ENCODE peak calls at places on chromosomes 3 and 15, in seven cellular contexts. L is body of pancreas; O is psoas muscle; B is uterus; D is astrocyte of the spinal cord; T is CD4-positive, CD25-positive, alpha-beta regulatory T cell; U is PC-9. A is an unnamed sample.

GRCh38 chr15:73632670-73633058 is 525 bp downstream of the NPTN start:
- DNase-seq in O (no peak), B (peak), D (no peak), L (no peak), T (peak), U (no peak), A (no peak)

GRCh38 chr3:135924506-135924905 is 41.0 kb upstream of the PPP2R3A start:
- DNase-seq in U (no peak), L (no peak), T (no peak), D (no peak), B (no peak), O (no peak), A (no peak)

GRCh38 chr15:87826119-87826730 is 430.3 kb downstream of the NTRK3 start:
- DNase-seq in U (no peak), B (no peak), D (no peak), T (no peak), O (no peak), L (no peak), A (no peak)

GRCh38 chr15:95142441-95142840 is 911.1 kb downstream of the MCTP2 start:
- DNase-seq in U (no peak), T (no peak), L (no peak), O (no peak), D (no peak), B (no peak), A (no peak)

GRCh38 chr15:48766196-48766595 is 44.7 kb downstream of the CEP152 start:
- DNase-seq in U (no peak), T (no peak), B (no peak), D (peak), O (no peak), L (peak), A (no peak)

GRCh38 chr3:101926594-101927105 is 77.3 kb downstream of the NFKBIZ start:
- DNase-seq in L (no peak), D (peak), B (no peak), U (no peak), O (no peak), T (no peak), A (no peak)

GRCh38 chr3:153443961-153444360 is 281.9 kb downstream of the RAP2B start:
- DNase-seq in L (no peak), O (no peak), D (no peak), B (no peak), T (peak), U (no peak), A (no peak)

GRCh38 chr15:100457201-100457600 is 71.5 kb downstream of the CERS3 start:
- DNase-seq in O (no peak), U (no peak), T (no peak), B (no peak), L (no peak), D (peak), A (no peak)

GRCh38 chr3:155744091-155744625 is 713 bp downstream of the PLCH1 start:
- DNase-seq in O (peak), B (no peak), U (peak), L (peak), D (peak), T (peak), A (peak)

GRCh38 chr3:182739619-182740018 is 53.7 kb upstream of the ATP11B start:
- DNase-seq in T (no peak), U (peak), D (peak), L (no peak), B (no peak), O (no peak), A (no peak)

GRCh38 chr3:144053121-144053520 is 81.5 kb downstream of the DIPK2A start:
- DNase-seq in L (no peak), T (no peak), O (no peak), B (no peak), D (peak), U (no peak), A (no peak)

GRCh38 chr3:58521917-58522680 is 14.9 kb downstream of the ACOX2 start:
- DNase-seq in O (no peak), T (no peak), U (no peak), B (no peak), L (no peak), D (no peak), A (no peak)

GRCh38 chr3:124859025-124859424 is 28.1 kb downstream of the ITGB5 start:
- DNase-seq in L (peak), O (no peak), U (no peak), D (peak), B (peak), T (no peak), A (no peak)

GRCh38 chr3:80677796-80678195 is 910.0 kb upstream of the ROBO1 start:
- DNase-seq in D (peak), U (no peak), B (no peak), T (no peak), O (no peak), L (no peak), A (no peak)

GRCh38 chr15:81375461-81375860 is 1.4 kb upstream of the TMC3 start:
- DNase-seq in U (no peak), L (no peak), T (no peak), D (no peak), O (no peak), B (no peak), A (no peak)

GRCh38 chr3:196322-197153 is at the start of gene CHL1:
- DNase-seq in T (no peak), U (no peak), O (no peak), L (peak), B (no peak), D (no peak), A (peak)

GRCh38 chr15:31740203-31740602 is 290.1 kb upstream of the CHRNA7 start:
- DNase-seq in B (no peak), T (no peak), U (no peak), D (no peak), O (no peak), L (no peak), A (no peak)

GRCh38 chr3:35900079-35900478 is 260.8 kb downstream of the ARPP21 start:
- DNase-seq in D (no peak), T (no peak), B (no peak), U (no peak), O (no peak), L (no peak), A (no peak)

GRCh38 chr3:177574232-177574856 is 377.1 kb upstream of the TBL1XR1 start:
- DNase-seq in L (peak), U (no peak), T (no peak), B (no peak), D (peak), O (no peak), A (no peak)

GRCh38 chr15:81400640-81401236 is 26.7 kb upstream of the TMC3 start:
- DNase-seq in O (no peak), B (no peak), U (no peak), D (peak), T (peak), L (no peak), A (no peak)

GRCh38 chr15:94327356-94327936 is 96.1 kb downstream of the MCTP2 start:
- DNase-seq in T (peak), U (peak), B (no peak), O (no peak), L (no peak), D (peak), A (no peak)

GRCh38 chr3:127206154-127206553 is 13.2 kb downstream of the PRR23E start:
- DNase-seq in O (no peak), D (no peak), B (no peak), T (no peak), U (no peak), L (no peak), A (no peak)

GRCh38 chr3:57983734-57984518 is 24.3 kb upstream of the FLNB start:
- DNase-seq in T (peak), B (peak), U (peak), D (peak), L (peak), O (peak), A (peak)

GRCh38 chr15:91853968-91854943 is 748 bp downstream of the SLCO3A1 start:
- DNase-seq in O (peak), L (peak), B (peak), T (peak), D (peak), U (peak), A (peak)

GRCh38 chr15:100615801-100616200 is 13.4 kb downstream of the ASB7 start:
- DNase-seq in U (no peak), B (no peak), D (no peak), L (no peak), T (no peak), O (no peak), A (no peak)

GRCh38 chr3:65479967-65480366 is 558.8 kb downstream of the MAGI1 start:
- DNase-seq in U (no peak), B (no peak), L (no peak), O (no peak), D (peak), T (no peak), A (no peak)

GRCh38 chr3:10655131-10655530 is 149.7 kb upstream of the ATP2B2 start:
- DNase-seq in T (no peak), U (no peak), D (no peak), L (no peak), O (no peak), B (no peak), A (no peak)

GRCh38 chr15:48459571-48460461 is 128.6 kb downstream of the DUT start:
- DNase-seq in L (no peak), D (peak), U (no peak), B (no peak), O (no peak), T (no peak), A (no peak)

GRCh38 chr3:156530969-156531368 is 23.9 kb downstream of the SSR3 start:
- DNase-seq in U (no peak), T (no peak), D (no peak), O (no peak), L (no peak), B (no peak), A (no peak)

GRCh38 chr3:132135628-132136333 is 101.0 kb upstream of the CPNE4 start:
- DNase-seq in T (no peak), L (no peak), B (no peak), O (no peak), D (peak), U (peak), A (no peak)

DNA sequence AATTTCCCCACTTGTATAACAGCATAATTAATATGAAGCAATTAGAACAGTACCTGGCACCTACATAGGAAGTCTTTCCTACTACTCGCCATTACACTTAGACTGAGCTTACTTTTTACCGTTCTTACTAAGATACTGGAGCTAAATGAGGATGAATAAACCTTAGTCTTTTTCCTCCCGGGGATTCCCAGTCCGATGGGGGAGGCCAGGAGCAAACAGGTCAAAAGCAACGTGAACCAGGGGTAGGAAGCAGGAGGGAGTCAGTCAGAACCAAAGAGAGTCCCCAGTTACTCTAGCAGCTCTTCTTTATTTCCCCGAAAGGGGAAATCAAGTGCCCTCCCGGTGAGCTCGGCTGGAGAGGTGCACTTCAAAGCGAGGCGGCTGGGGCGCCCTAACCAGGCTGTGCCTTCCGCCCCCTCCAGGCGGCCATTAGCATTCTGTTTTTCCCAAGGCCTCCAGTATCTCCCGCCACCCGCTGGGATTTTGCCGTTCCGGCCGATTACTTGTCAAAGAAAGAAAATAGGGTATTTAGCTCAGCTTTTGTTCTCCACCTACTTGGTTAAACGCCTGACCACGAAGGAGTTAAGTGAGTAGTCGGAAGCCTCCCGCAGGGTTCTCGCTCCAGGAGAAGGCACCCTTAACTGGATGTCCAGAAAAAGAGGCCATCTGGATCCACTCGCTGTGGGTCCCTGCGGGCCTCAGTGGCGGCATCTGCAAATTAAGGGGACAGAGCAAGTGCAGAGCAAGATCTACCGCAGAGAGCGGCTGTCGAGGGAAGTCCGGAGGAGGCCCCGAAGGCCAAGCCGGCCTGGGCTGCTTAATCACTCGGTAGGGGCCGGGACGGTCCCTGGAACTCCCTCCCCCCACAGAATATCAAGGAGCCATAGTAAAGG is 6.3 kb upstream of the EOMES start:
- DNase-seq in D (no peak), B (no peak), L (peak), U (no peak), T (peak), O (no peak), A (no peak)
- H3K4me3 ChIP-seq in D (no peak), B (no peak), L (no peak), U (no peak), T (peak), O (no peak), A (peak)

DNA sequence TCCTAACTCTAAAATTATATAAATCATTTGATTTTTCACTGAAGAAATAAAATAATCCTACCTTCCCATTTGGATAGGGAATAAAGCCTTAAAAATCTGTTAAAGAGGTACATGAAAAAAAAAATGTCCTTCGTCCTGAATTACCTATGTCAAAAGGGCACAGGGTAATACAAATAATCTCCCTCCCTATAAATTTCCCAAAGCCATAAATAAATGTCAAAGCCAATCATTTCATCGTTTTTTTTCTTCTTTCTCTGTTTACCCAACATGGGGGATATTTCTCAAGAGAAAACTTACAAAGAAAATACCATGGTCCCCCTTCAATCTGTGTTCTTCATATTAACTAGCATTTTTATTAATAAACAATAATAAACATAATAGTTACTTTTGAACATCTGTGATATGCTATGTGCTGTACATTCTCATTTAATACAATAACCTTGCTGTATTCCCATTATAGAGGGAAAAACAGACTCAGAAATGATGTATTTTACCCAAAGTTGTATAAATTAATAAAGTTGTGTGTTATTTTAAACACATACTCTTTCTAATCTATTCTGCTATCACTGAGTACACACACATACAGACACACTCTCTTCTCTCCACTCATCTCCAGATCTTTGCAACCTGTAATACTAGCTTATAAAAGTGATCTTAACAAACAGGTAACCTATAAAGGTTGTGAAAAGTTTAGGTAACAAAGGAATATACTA is 910 bp upstream of the ANKRD28 start:
- DNase-seq in B (no peak), D (no peak), U (no peak), L (no peak), T (no peak), O (no peak), A (no peak)
- H3K4me3 ChIP-seq in B (no peak), D (no peak), U (peak), L (no peak), T (no peak), O (peak), A (no peak)

DNA sequence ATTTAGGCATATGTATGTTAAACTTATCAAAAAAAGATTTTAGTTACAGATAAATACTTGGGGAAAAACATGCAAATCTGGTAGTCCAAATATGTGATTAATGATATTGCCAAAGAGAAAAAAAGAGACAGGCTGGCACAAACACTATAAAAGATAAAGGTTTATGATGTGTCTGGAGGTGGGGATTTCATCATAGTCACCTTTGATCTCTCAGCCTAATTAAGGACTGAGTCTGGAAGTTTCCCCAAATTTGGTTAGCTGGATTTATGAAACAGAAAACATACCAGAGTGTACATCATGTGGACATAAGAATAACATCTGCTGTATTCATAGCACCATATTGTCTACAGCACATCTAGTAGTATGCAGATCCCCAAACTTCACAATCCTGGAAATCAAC is 157.0 kb downstream of the FGF12 start:
- DNase-seq in L (no peak), D (no peak), T (no peak), U (no peak), O (no peak), B (no peak), A (no peak)
- H3K4me3 ChIP-seq in L (no peak), D (no peak), T (no peak), U (no peak), O (no peak), B (no peak), A (no peak)

DNA sequence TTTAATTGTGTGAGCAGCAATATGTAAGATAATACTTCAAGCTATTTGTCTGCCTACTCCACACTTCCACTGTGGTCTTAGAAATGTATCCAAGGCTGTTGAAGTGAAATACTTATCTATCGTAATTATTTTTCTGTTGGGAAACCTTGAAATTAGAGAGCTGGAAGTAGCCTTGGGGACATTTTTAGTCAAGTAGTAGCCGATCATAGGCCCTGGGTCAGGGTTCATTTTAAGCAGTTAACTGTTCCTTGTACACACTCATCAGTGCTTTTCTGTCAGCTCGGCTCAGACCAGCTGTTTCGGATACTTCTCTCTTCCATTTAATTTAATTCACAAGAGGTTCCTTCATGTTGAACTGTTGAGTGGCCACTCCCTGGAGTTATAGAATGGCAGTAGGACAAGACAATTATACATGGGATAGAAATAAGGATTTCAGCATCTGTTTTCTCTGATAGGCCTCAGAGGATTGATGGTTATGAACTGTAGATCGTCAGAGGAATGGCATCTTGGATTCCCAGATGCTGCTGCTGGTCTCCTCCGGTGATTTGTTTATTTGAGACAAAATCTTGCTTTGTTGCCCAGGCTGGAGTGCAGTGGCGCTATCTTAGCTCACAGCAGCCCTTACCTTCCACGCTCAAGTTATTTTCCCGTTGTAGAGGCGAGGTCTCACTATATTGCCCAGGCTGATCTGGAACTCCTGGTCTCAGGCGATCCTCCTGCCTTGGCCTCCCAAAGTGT is 17.2 kb downstream of the USP3 start:
- DNase-seq in L (no peak), T (no peak), O (no peak), B (no peak), D (no peak), U (no peak), A (no peak)
- H3K4me3 ChIP-seq in L (no peak), T (peak), O (no peak), B (no peak), D (no peak), U (no peak), A (no peak)

DNA sequence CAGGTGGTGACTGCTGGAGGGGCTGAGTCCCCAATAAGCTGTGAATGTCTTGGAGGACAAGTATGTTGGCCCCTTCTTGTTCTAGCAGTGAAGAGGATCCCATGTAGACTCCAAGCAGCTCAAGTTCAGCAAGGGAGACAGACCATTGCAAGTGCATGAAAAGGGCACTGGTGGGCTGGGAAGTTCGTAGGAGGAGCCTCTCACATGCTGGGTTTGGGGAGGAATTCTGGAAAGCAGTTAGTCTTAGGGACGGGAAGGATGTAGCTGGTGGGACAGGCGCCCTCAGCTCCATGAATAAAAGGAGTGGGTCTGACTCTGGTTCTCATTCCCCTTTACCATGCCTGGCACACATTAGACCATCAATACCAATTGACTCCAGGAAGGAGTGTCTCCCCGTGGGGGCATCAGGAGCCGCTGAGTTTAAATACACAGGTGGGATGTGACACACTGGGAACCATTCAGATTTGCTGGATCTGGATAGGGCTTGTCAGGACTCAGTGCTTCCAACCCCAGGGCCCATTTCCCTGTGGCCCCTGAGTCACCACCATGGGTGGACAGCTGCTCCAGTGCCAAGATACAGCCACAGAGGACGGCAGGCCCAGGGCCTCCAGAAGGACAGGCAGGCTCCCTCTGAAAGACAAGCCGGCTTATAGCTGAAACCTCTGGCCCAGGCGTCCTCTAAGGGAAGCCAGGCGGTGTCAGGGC is 554 bp upstream of the XYLB start:
- DNase-seq in O (no peak), B (no peak), D (no peak), L (no peak), U (no peak), T (no peak), A (no peak)
- H3K4me3 ChIP-seq in O (peak), B (peak), D (no peak), L (no peak), U (peak), T (no peak), A (peak)

GRCh38 chr15:88904808-88905327 is 8.3 kb downstream of the MFGE8 start:
- DNase-seq in O (peak), B (peak), D (peak), T (peak), L (peak), U (peak), A (peak)
- H3K4me3 ChIP-seq in O (no peak), B (no peak), D (no peak), T (peak), L (no peak), U (no peak), A (no peak)

DNA sequence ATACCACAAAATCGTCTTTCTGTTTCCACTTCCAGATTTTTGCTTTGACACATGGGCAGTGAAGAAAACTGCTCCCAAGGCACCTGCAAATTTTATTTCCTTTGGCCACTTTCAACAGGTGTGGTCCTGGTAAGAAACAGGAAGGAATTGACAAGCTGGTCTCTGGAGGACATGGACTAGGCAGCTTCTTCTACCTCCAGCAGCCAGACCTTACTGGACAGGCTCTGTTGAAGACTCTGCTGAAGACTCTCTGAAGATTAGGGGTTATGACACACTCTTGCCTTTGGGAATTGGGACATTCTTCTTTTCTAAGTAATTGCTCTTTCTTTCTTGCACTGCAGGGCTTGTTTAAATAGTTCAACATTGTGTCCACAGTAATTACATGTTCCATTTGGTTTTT is 147.7 kb upstream of the DCBLD2 start:
- DNase-seq in O (no peak), U (no peak), L (no peak), T (no peak), D (no peak), B (no peak), A (no peak)
- H3K4me3 ChIP-seq in O (no peak), U (no peak), L (no peak), T (no peak), D (no peak), B (no peak), A (no peak)

GRCh38 chr3:24323272-24323671 is 171.4 kb downstream of the THRB start:
- DNase-seq in U (no peak), B (no peak), D (no peak), L (no peak), T (no peak), O (no peak), A (no peak)
- H3K4me3 ChIP-seq in U (no peak), B (no peak), D (no peak), L (no peak), T (no peak), O (no peak), A (no peak)